ENCODE peak calls at places on chromosomes 2 and 18, in four cellular contexts. One of them, this sample, is unnamed.

GRCh38 chr2:128682266-128682665 is 363.6 kb upstream of the HS6ST1 start:
- DNase-seq in AG09309: no peak
- DNase-seq in A549: no peak
- DNase-seq in GM23338: no peak
- DNase-seq in this sample: no peak

GRCh38 chr2:113240150-113240914 is 38.4 kb downstream of the PAX8 start:
- DNase-seq in AG09309: peak; percentile 89
- DNase-seq in A549: peak; percentile 74
- DNase-seq in GM23338: no peak
- DNase-seq in this sample: peak; percentile 58

GRCh38 chr2:20634430-20635095 is 16.3 kb downstream of the HS1BP3 start:
- DNase-seq in GM23338: no peak
- DNase-seq in AG09309: no peak
- DNase-seq in A549: no peak
- DNase-seq in this sample: peak; percentile 57

GRCh38 chr18:23924813-23925212 is 89.7 kb upstream of the TTC39C start:
- DNase-seq in AG09309: no peak
- DNase-seq in GM23338: no peak
- DNase-seq in A549: no peak
- DNase-seq in this sample: peak; percentile 11

GRCh38 chr2:121297217-121297830 is 12.3 kb upstream of the TFCP2L1 start:
- DNase-seq in AG09309: no peak
- DNase-seq in A549: peak; percentile 73
- DNase-seq in GM23338: peak; percentile 78
- DNase-seq in this sample: peak; percentile 69

GRCh38 chr2:20496942-20497341 is 50.1 kb downstream of the RHOB start:
- DNase-seq in A549: no peak
- DNase-seq in GM23338: no peak
- DNase-seq in AG09309: no peak
- DNase-seq in this sample: no peak

GRCh38 chr2:70941701-70942100 is 6.0 kb downstream of the ATP6V1B1 start:
- DNase-seq in GM23338: no peak
- DNase-seq in AG09309: no peak
- DNase-seq in A549: no peak
- DNase-seq in this sample: no peak

GRCh38 chr2:148998162-148998830 is 40.2 kb upstream of the LYPD6B start:
- DNase-seq in AG09309: no peak
- DNase-seq in A549: no peak
- DNase-seq in GM23338: no peak
- DNase-seq in this sample: no peak

GRCh38 chr2:222912776-222913175 is 51.9 kb downstream of the ACSL3 start:
- DNase-seq in AG09309: no peak
- DNase-seq in GM23338: no peak
- DNase-seq in A549: no peak
- DNase-seq in this sample: no peak

GRCh38 chr2:232454630-232455029 is 1.3 kb upstream of the ALPI start:
- DNase-seq in A549: no peak
- DNase-seq in GM23338: no peak
- DNase-seq in AG09309: no peak
- DNase-seq in this sample: no peak

GRCh38 chr18:59437851-59438250 is 78.8 kb upstream of the LMAN1 start:
- DNase-seq in AG09309: no peak
- DNase-seq in GM23338: peak; percentile 51
- DNase-seq in A549: no peak
- DNase-seq in this sample: no peak

GRCh38 chr2:38462121-38462634 is 85.1 kb upstream of the ATL2 start:
- DNase-seq in AG09309: peak; percentile 62
- DNase-seq in GM23338: no peak
- DNase-seq in A549: peak; percentile 64
- DNase-seq in this sample: peak; percentile 91

GRCh38 chr18:50647792-50648191 is 87.9 kb downstream of the MAPK4 start:
- DNase-seq in GM23338: no peak
- DNase-seq in A549: no peak
- DNase-seq in AG09309: no peak
- DNase-seq in this sample: no peak

GRCh38 chr2:212905640-212906201 is 245.7 kb downstream of the IKZF2 start:
- DNase-seq in AG09309: no peak
- DNase-seq in A549: no peak
- DNase-seq in GM23338: peak; percentile 11
- DNase-seq in this sample: no peak

GRCh38 chr2:181904022-181904632 is 12.6 kb downstream of the ITPRID2 start:
- DNase-seq in A549: peak; percentile 15
- DNase-seq in GM23338: peak; percentile 62
- DNase-seq in AG09309: no peak
- DNase-seq in this sample: peak; percentile 25

GRCh38 chr18:59908790-59909189 is 9.0 kb downstream of the PMAIP1 start:
- DNase-seq in GM23338: no peak
- DNase-seq in AG09309: no peak
- DNase-seq in A549: no peak
- DNase-seq in this sample: no peak

GRCh38 chr18:24678113-24678512 is 217.7 kb downstream of the HRH4 start:
- DNase-seq in A549: no peak
- DNase-seq in GM23338: no peak
- DNase-seq in AG09309: no peak
- DNase-seq in this sample: no peak

GRCh38 chr2:27716301-27717069 is 52.8 kb downstream of the SLC4A1AP start:
- DNase-seq in GM23338: peak; percentile 65
- DNase-seq in A549: no peak
- DNase-seq in AG09309: no peak
- DNase-seq in this sample: no peak

GRCh38 chr2:223481486-223481885 is 120.7 kb downstream of the SCG2 start:
- DNase-seq in A549: no peak
- DNase-seq in GM23338: no peak
- DNase-seq in AG09309: no peak
- DNase-seq in this sample: no peak